ENCODE peak calls at places on chromosomes 16 and 17, in seven cellular contexts. C is NCI-H345; K is stimulated activated CD4-positive, alpha-beta T cell treated with anti-CD3 and anti-CD28 coated beads, Interleukin-2, amount 100 ng/mL, for 48 hours; I is brain microvascular endothelial cell; T is upper lobe of right lung; Y is Jurkat, Clone E6-1; Z is stimulated activated CD8-positive, alpha-beta memory T cell treated with anti-CD3 and anti-CD28 coated beads, Interleukin-15, amount 100 ng/mL, for 4 hours. M is an unnamed sample.
A peak's percentile ranks its signal among the peaks of the same experiment; 100 is the strongest.

GRCh38 chr17:27627514-27627913 is 3.5 kb upstream of the LGALS9 start:
- DNase-seq in C (no peak), K (no peak), I (no peak), T (no peak), Y (no peak), Z (no peak), M (no peak)

GRCh38 chr17:38798614-38799500 is 499 bp downstream of the PIP4K2B start:
- DNase-seq in C (peak; percentile 51), K (peak; percentile 37), I (peak; percentile 33), T (no peak), Y (peak; percentile 49), Z (peak; percentile 16), M (peak; percentile 85)

GRCh38 chr16:2056681-2057407 is 9.1 kb downstream of the TSC2 start:
- DNase-seq in C (peak; percentile 28), K (no peak), I (no peak), T (no peak), Y (no peak), Z (no peak), M (no peak)

GRCh38 chr17:34930283-34930682 is 31.0 kb downstream of the CCT6B start:
- DNase-seq in C (no peak), K (no peak), I (no peak), T (no peak), Y (no peak), Z (no peak), M (no peak)

GRCh38 chr17:42817866-42818265 is 6.2 kb downstream of the BECN1 start:
- DNase-seq in C (no peak), K (no peak), I (peak; percentile 45), T (no peak), Y (no peak), Z (no peak), M (no peak)

GRCh38 chr17:75472119-75472518 is 15.7 kb downstream of the TMEM94 start:
- DNase-seq in C (peak; percentile 82), K (no peak), I (no peak), T (no peak), Y (no peak), Z (no peak), M (no peak)

GRCh38 chr17:75634376-75634740 is 1.1 kb downstream of the SMIM5 start:
- DNase-seq in C (no peak), K (no peak), I (no peak), T (no peak), Y (no peak), Z (no peak), M (no peak)

GRCh38 chr17:35387496-35387895 is 14.1 kb upstream of the SLFN11 start:
- DNase-seq in C (no peak), K (no peak), I (no peak), T (no peak), Y (no peak), Z (no peak), M (no peak)

GRCh38 chr17:45031231-45032149 is 19.9 kb downstream of the DCAKD start:
- DNase-seq in C (no peak), K (no peak), I (no peak), T (no peak), Y (no peak), Z (no peak), M (no peak)

GRCh38 chr16:24580665-24581064 is 41.3 kb downstream of the RBBP6 start:
- DNase-seq in C (no peak), K (no peak), I (no peak), T (no peak), Y (no peak), Z (no peak), M (no peak)

GRCh38 chr16:86252596-86252995 is 257.7 kb upstream of the FOXF1 start:
- DNase-seq in C (no peak), K (no peak), I (no peak), T (no peak), Y (peak; percentile 1), Z (no peak), M (no peak)

GRCh38 chr17:80737106-80738019 is 192.7 kb downstream of the RPTOR start:
- DNase-seq in C (no peak), K (no peak), I (no peak), T (no peak), Y (no peak), Z (no peak), M (no peak)

GRCh38 chr17:36778458-36778857 is 158.8 kb upstream of the LHX1 start:
- DNase-seq in C (no peak), K (no peak), I (no peak), T (no peak), Y (no peak), Z (no peak), M (no peak)

GRCh38 chr17:66548158-66548557 is 245.7 kb downstream of the PRKCA start:
- DNase-seq in C (no peak), K (no peak), I (no peak), T (no peak), Y (no peak), Z (peak; percentile 24), M (peak; percentile 74)

GRCh38 chr17:75619506-75620431 is 13.5 kb upstream of the SMIM5 start:
- DNase-seq in C (peak; percentile 4), K (no peak), I (no peak), T (no peak), Y (no peak), Z (no peak), M (no peak)

GRCh38 chr16:8572919-8573724 is 17.2 kb downstream of the TMEM114 start:
- DNase-seq in C (no peak), K (no peak), I (peak; percentile 22), T (no peak), Y (peak; percentile 41), Z (no peak), M (peak; percentile 21)

GRCh38 chr16:1906846-1907165 is 11.4 kb downstream of the HS3ST6 start:
- DNase-seq in C (no peak), K (no peak), I (no peak), T (no peak), Y (no peak), Z (no peak), M (no peak)

GRCh38 chr16:84397090-84397489 is 28.8 kb downstream of the ATP2C2 start:
- DNase-seq in C (no peak), K (no peak), I (no peak), T (peak; percentile 51), Y (no peak), Z (no peak), M (no peak)

GRCh38 chr17:17413821-17414220 is 63.0 kb upstream of the MED9 start:
- DNase-seq in C (no peak), K (no peak), I (no peak), T (peak; percentile 32), Y (no peak), Z (no peak), M (no peak)

GRCh38 chr16:1197237-1197866 is 27.7 kb downstream of the TPSG1 start:
- DNase-seq in C (peak; percentile 89), K (no peak), I (no peak), T (no peak), Y (no peak), Z (no peak), M (no peak)

GRCh38 chr16:6446370-6446769 is 886.3 kb upstream of the RBFOX1 start:
- DNase-seq in C (no peak), K (no peak), I (no peak), T (no peak), Y (peak; percentile 4), Z (no peak), M (no peak)

M was measured in activated effector memory CD4-positive, alpha-beta T cell treated with anti-CD3 and anti-CD28 coated beads, Interleukin-2, amount 50 U/mL, for 16 hours.